ENCODE peak calls at places on chromosomes 3 and 15, in eight cellular contexts. V is stimulated activated CD4-positive, alpha-beta T cell treated with anti-CD3 and anti-CD28 coated beads, Interleukin-1b, Interleukin-23, amount 100 ng/mL, for 24 hours; W is uterus; Y is glomerular endothelial cell; N is activated CD4-positive, alpha-beta T cell treated with anti-CD3 and anti-CD28 coated beads for 36 hours; X is activated T-helper 1 cell treated with Interleukin-2 at 50 U/mL for 16 hours; S is Peyer's patch; D is choroid plexus epithelial cell. Z is an unnamed sample.

GRCh38 chr3:50264389-50264963 is 4.5 kb upstream of the SEMA3B start:
- DNase-seq in D (peak), S (peak), N (no peak), V (no peak), X (no peak), W (peak), Y (no peak), Z (peak)

GRCh38 chr3:124883766-124884473 is 3.2 kb downstream of the ITGB5 start:
- DNase-seq in N (no peak), Y (no peak), V (no peak), S (no peak), W (no peak), D (no peak), X (no peak), Z (no peak)

GRCh38 chr3:113151475-113152031 is 59.8 kb upstream of the BOC start:
- DNase-seq in S (no peak), N (no peak), Y (no peak), X (no peak), V (no peak), D (peak), W (peak), Z (no peak)

GRCh38 chr3:15241341-15241740 is 35.3 kb downstream of the CAPN7 start:
- DNase-seq in X (peak), W (peak), V (no peak), S (peak), N (peak), Y (no peak), D (peak), Z (peak)

GRCh38 chr15:56293495-56294292 is 50.0 kb upstream of the RFX7 start:
- DNase-seq in X (no peak), S (no peak), D (no peak), V (no peak), N (no peak), Y (no peak), W (no peak), Z (no peak)

GRCh38 chr3:134161817-134162396 is 88.8 kb downstream of the RYK start:
- DNase-seq in Y (no peak), D (no peak), N (no peak), X (no peak), V (no peak), W (no peak), S (no peak), Z (no peak)

GRCh38 chr3:121520510-121520909 is 25.3 kb downstream of the POLQ start:
- DNase-seq in S (no peak), D (no peak), Y (no peak), X (no peak), W (no peak), V (no peak), N (no peak), Z (no peak)

GRCh38 chr15:71575474-71576045 is 234.8 kb upstream of the NR2E3 start:
- DNase-seq in D (peak), Y (no peak), X (no peak), W (no peak), V (no peak), S (no peak), N (no peak), Z (no peak)

GRCh38 chr15:92159906-92160841 is 233.5 kb upstream of the ST8SIA2 start:
- DNase-seq in D (no peak), S (no peak), X (no peak), V (no peak), W (no peak), N (no peak), Y (no peak), Z (no peak)

GRCh38 chr3:127030328-127031045 is 47.6 kb downstream of the PLXNA1 start:
- DNase-seq in S (no peak), N (no peak), Y (no peak), V (no peak), X (no peak), W (no peak), D (no peak), Z (no peak)